ENCODE peak calls at places on chromosomes 16 and 17, in eight cellular contexts. I, Q, M, X, Z, P, G and S are unnamed samples.

GRCh38 chr16:2035431-2036199 is 8.9 kb downstream of the NHERF2 start:
- DNase-seq in I (no peak), Q (no peak), M (peak), X (no peak), Z (no peak), P (peak), G (peak), S (peak)

GRCh38 chr17:29617125-29617480 is 5.6 kb downstream of the CORO6 start:
- DNase-seq in I (no peak), Q (peak), M (no peak), X (peak), Z (peak), P (peak), G (peak), S (peak)

GRCh38 chr16:86297391-86297790 is 212.9 kb upstream of the FOXF1 start:
- DNase-seq in I (no peak), Q (no peak), M (peak), X (no peak), Z (no peak), P (no peak), G (no peak), S (peak)

GRCh38 chr16:49455181-49455990 is 81.8 kb downstream of the C16orf78 start:
- DNase-seq in I (no peak), Q (no peak), M (no peak), X (peak), Z (no peak), P (no peak), G (no peak), S (no peak)

GRCh38 chr17:78341559-78342437 is 18.1 kb downstream of the SOCS3 start:
- DNase-seq in I (no peak), Q (peak), M (peak), X (no peak), Z (peak), P (no peak), G (peak), S (peak)

GRCh38 chr17:57895382-57896060 is 45.7 kb upstream of the MRPS23 start:
- DNase-seq in I (no peak), Q (peak), M (no peak), X (no peak), Z (no peak), P (no peak), G (no peak), S (peak)

GRCh38 chr17:64270885-64271284 is 7.8 kb upstream of the TEX2 start:
- DNase-seq in I (no peak), Q (no peak), M (no peak), X (no peak), Z (no peak), P (no peak), G (no peak), S (no peak)

GRCh38 chr17:63275968-63276349 is 170.1 kb downstream of the CYB561 start:
- DNase-seq in I (no peak), Q (no peak), M (no peak), X (no peak), Z (no peak), P (no peak), G (no peak), S (no peak)

GRCh38 chr17:66725956-66726355 is 109.0 kb upstream of the CACNG5 start:
- DNase-seq in I (no peak), Q (no peak), M (no peak), X (no peak), Z (no peak), P (no peak), G (no peak), S (no peak)

GRCh38 chr16:85234310-85235235 is 122.3 kb upstream of the CIBAR2 start:
- DNase-seq in I (no peak), Q (no peak), M (peak), X (no peak), Z (peak), P (no peak), G (peak), S (no peak)

GRCh38 chr17:78133971-78134898 is 3.7 kb downstream of the TMC8 start:
- DNase-seq in I (no peak), Q (peak), M (no peak), X (peak), Z (peak), P (no peak), G (peak), S (peak)

GRCh38 chr17:43578699-43579569 is 32.8 kb upstream of the ETV4 start:
- DNase-seq in I (no peak), Q (no peak), M (peak), X (peak), Z (no peak), P (no peak), G (peak), S (peak)

GRCh38 chr17:79707931-79708891 is 22.5 kb upstream of the ENPP7 start:
- DNase-seq in I (peak), Q (peak), M (peak), X (peak), Z (peak), P (no peak), G (peak), S (peak)

GRCh38 chr17:64683791-64684190 is 21.7 kb upstream of the SMURF2 start:
- DNase-seq in I (no peak), Q (no peak), M (peak), X (no peak), Z (no peak), P (no peak), G (no peak), S (no peak)